ENCODE peak calls at places on chromosomes 11 and 22, in six cellular contexts. L, M, U, Q, C and T are unnamed samples.

GRCh38 chr11:61071208-61071681 is 31.0 kb upstream of the CD5 start:
- DNase-seq in L (no peak), U (no peak), C (no peak), M (no peak), Q (no peak), T (no peak)

GRCh38 chr11:117795726-117796455 is 1.1 kb downstream of the DSCAML1 start:
- DNase-seq in Q (no peak), L (no peak), M (no peak), C (peak; percentile 46), U (no peak), T (peak; percentile 44)

GRCh38 chr11:45166604-45166897 is 20.1 kb downstream of the PRDM11 start:
- DNase-seq in L (no peak), C (no peak), M (no peak), U (no peak), Q (no peak), T (no peak)

GRCh38 chr11:19160839-19161238 is 40.9 kb downstream of the CSRP3 start:
- DNase-seq in L (no peak), U (no peak), C (no peak), Q (peak; percentile 23), M (no peak), T (no peak)

GRCh38 chr11:118938491-118939411 is 13.0 kb upstream of the BCL9L start:
- DNase-seq in Q (no peak), U (no peak), L (peak; percentile 96), C (no peak), M (no peak), T (no peak)

GRCh38 chr11:8382436-8383053 is 118.9 kb upstream of the LMO1 start:
- DNase-seq in Q (no peak), L (peak; percentile 60), C (no peak), U (no peak), M (peak; percentile 6), T (peak; percentile 45)

GRCh38 chr11:80727315-80727714 is 1286.5 kb upstream of the TENM4 start:
- DNase-seq in U (peak; percentile 30), Q (no peak), L (peak; percentile 15), M (no peak), C (peak; percentile 60), T (peak; percentile 26)

GRCh38 chr11:124917115-124917637 is 1.9 kb upstream of the HEPN1 start:
- DNase-seq in C (no peak), U (no peak), M (peak; percentile 57), L (no peak), Q (no peak), T (no peak)

GRCh38 chr11:65903068-65903481 is 2.9 kb upstream of the FOSL1 start:
- DNase-seq in L (peak; percentile 77), C (peak; percentile 28), M (no peak), U (no peak), Q (no peak), T (peak; percentile 78)

GRCh38 chr11:70501026-70501901 is 102.9 kb downstream of the CTTN start:
- DNase-seq in Q (no peak), M (no peak), C (no peak), L (no peak), U (no peak), T (peak; percentile 30)

GRCh38 chr11:65431452-65432132 is 9.0 kb downstream of the NEAT1 start:
- DNase-seq in L (no peak), C (no peak), M (no peak), U (no peak), Q (peak; percentile 36), T (peak; percentile 3)

GRCh38 chr11:2940930-2941821 is 12.0 kb upstream of the PHLDA2 start:
- DNase-seq in U (no peak), Q (no peak), C (no peak), M (no peak), L (no peak), T (no peak)

GRCh38 chr22:18112440-18112839 is 1.8 kb downstream of the TUBA8 start:
- DNase-seq in L (no peak), C (no peak), M (no peak), U (no peak), Q (no peak), T (no peak)

GRCh38 chr11:89168396-89168795 is 9.3 kb upstream of the TYR start:
- DNase-seq in M (no peak), Q (peak; percentile 28), U (no peak), C (no peak), L (no peak), T (no peak)

GRCh38 chr22:44847380-44847779 is 95.0 kb downstream of the ARHGAP8 start:
- DNase-seq in Q (no peak), C (no peak), M (no peak), L (no peak), U (no peak), T (no peak)

GRCh38 chr11:43010042-43010441 is 301.8 kb upstream of the API5 start:
- DNase-seq in C (no peak), L (no peak), U (no peak), Q (no peak), M (no peak), T (no peak)